ENCODE peak calls at places on chromosomes 12 and 14, in nine cellular contexts. Y, T, R, D, Q, X, I, C and J are unnamed samples.

GRCh38 chr14:77985235-77985634 is 184.9 kb upstream of the NRXN3 start:
- DNase-seq in Y (no peak), T (no peak), R (no peak), D (no peak), Q (no peak), X (no peak), I (peak; percentile 88), C (no peak), J (no peak)

GRCh38 chr14:60396718-60397343 is 89.0 kb downstream of the C14orf39 start:
- DNase-seq in Y (no peak), T (no peak), R (no peak), D (no peak), Q (no peak), X (no peak), I (peak; percentile 29), C (no peak), J (no peak)

GRCh38 chr14:102917469-102918211 is 4.8 kb upstream of the AMN start:
- DNase-seq in Y (peak; percentile 65), T (peak; percentile 62), R (peak; percentile 49), D (no peak), Q (peak; percentile 75), X (peak; percentile 64), I (no peak), C (no peak), J (peak; percentile 87)

GRCh38 chr12:9906888-9907287 is 25.3 kb downstream of the CLEC2A start:
- DNase-seq in Y (no peak), T (no peak), R (no peak), D (no peak), Q (no peak), X (no peak), I (no peak), C (no peak), J (no peak)

GRCh38 chr12:120529641-120530314 is 820 bp upstream of the COQ5 start:
- DNase-seq in Y (peak; percentile 61), T (peak; percentile 63), R (no peak), D (no peak), Q (peak; percentile 55), X (no peak), I (peak; percentile 42), C (peak; percentile 55), J (no peak)

GRCh38 chr14:23362200-23362599 is 2.8 kb downstream of the EFS start:
- DNase-seq in Y (no peak), T (no peak), R (no peak), D (no peak), Q (no peak), X (no peak), I (peak; percentile 22), C (no peak), J (no peak)

GRCh38 chr12:99810718-99811593 is 163.4 kb downstream of the GARIN6 start:
- DNase-seq in Y (no peak), T (peak; percentile 16), R (no peak), D (no peak), Q (no peak), X (no peak), I (peak; percentile 13), C (no peak), J (no peak)

GRCh38 chr14:54447231-54447692 is 6.1 kb upstream of the CNIH1 start:
- DNase-seq in Y (no peak), T (peak; percentile 69), R (no peak), D (no peak), Q (no peak), X (no peak), I (no peak), C (no peak), J (peak; percentile 89)

DNA sequence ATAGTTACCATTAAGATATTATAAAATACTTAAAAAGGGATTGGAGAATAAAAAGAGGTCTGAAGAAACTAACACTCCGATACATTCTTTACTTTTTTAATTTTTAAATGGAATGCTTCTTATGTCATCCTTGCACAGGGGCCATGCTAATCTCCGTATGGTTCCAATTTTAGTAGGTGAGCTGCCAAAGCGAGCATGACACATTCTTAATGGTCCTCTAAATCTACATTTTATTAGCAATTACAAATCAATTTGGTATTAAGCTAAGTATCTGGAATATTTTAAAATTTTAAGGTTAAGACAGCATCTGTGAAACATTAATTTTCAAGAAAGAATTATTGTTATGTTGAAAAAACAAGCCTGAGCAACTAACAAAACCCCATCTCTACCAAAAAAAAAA is 6.2 kb upstream of the ARID4A start:
- DNase-seq in Y (no peak), T (no peak), R (no peak), D (no peak), Q (no peak), X (no peak), I (no peak), C (no peak), J (no peak)
- H3K36me3 ChIP-seq in Y (peaks cover 19% of the 10 kb centered on the region), T (no peaks in the 10 kb centered on the region), R (peaks cover 80% of the 10 kb centered on the region), D (peaks cover 35% of the 10 kb centered on the region), Q (peaks cover 52% of the 10 kb centered on the region), X (peaks cover 51% of the 10 kb centered on the region), I (peaks cover 60% of the 10 kb centered on the region), C (peaks cover 16% of the 10 kb centered on the region), J (no peaks in the 10 kb centered on the region)

GRCh38 chr12:89464974-89465592 is 59.5 kb downstream of the GALNT4 start:
- DNase-seq in Y (no peak), T (no peak), R (no peak), D (no peak), Q (no peak), X (no peak), I (peak; percentile 61), C (no peak), J (no peak)

GRCh38 chr12:89461190-89461589 is 63.4 kb downstream of the GALNT4 start:
- DNase-seq in Y (no peak), T (no peak), R (no peak), D (no peak), Q (no peak), X (no peak), I (no peak), C (no peak), J (no peak)

GRCh38 chr12:89456565-89456964 is 68.0 kb downstream of the GALNT4 start:
- DNase-seq in Y (no peak), T (no peak), R (no peak), D (no peak), Q (no peak), X (no peak), I (no peak), C (no peak), J (no peak)

DNA sequence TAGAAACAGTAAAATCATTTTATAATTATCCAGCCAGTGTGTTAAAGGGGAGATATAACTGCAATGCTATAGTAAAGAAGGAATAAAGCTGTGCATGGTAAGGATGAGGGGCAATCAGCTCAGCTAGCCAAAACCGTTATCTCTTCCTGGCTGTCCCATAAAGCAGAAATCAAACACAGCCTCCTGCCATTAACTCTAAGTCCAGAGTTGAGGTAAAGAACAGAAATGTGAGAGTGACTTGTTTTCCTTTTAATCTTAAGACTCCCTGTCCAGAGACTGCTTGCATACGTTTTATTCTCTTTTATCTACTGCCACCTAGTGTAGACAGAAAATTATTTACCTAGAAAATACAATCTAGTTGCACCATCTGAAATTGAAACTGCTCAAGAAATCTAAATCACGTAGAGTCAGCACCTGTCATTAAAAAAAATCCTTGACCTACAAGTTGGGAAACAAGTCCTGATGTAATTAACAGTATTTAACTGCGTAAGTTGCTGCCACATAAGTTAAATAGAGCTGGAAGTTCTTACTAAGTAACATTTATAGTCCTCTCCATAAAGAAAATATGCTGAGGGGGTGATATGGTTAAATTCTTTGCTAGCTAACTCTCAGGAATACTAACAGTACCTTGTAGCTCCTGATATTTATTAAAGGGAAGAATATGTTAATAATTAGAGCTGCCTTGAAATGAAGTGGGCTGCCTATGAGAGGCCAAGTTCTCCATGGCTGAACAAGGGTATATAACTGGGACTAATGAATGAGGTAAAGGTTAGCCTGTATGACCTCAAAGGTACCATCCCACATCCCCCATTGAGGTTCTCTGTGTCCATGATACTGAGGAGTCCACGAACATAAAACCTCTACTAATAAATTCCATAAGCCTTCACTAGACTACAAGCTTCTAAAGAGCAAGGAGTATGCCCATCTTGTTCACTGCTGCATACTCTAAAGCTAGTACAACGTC is 62.7 kb downstream of the GALNT4 start:
- DNase-seq in Y (no peak), T (peak; percentile 65), R (no peak), D (no peak), Q (peak; percentile 65), X (no peak), I (peak; percentile 51), C (no peak), J (no peak)
- TF ChIP-seq CTCF in Y (no peak), T (peak; percentile 66), R (peak; percentile 50), D (peak; percentile 62), Q (peak; percentile 36), X (peak; percentile 86), I (peak; percentile 40), C (peak; percentile 16), J (no peak)

GRCh38 chr14:20435454-20436362 is at the start of gene KLHL33:
- DNase-seq in Y (no peak), T (no peak), R (no peak), D (no peak), Q (no peak), X (no peak), I (no peak), C (no peak), J (no peak)

GRCh38 chr14:20429801-20430669 is 5.9 kb downstream of the KLHL33 start:
- DNase-seq in Y (peak; percentile 64), T (no peak), R (no peak), D (peak; percentile 54), Q (no peak), X (no peak), I (no peak), C (peak; percentile 75), J (peak; percentile 73)

GRCh38 chr14:20436363-20436755 is 393 bp upstream of the KLHL33 start:
- DNase-seq in Y (no peak), T (no peak), R (no peak), D (no peak), Q (no peak), X (no peak), I (peak; percentile 29), C (no peak), J (no peak)

GRCh38 chr14:20438664-20439063 is 2.7 kb upstream of the KLHL33 start:
- DNase-seq in Y (no peak), T (no peak), R (no peak), D (no peak), Q (no peak), X (no peak), I (no peak), C (no peak), J (no peak)

GRCh38 chr14:20434701-20435453 is 1.1 kb downstream of the KLHL33 start:
- DNase-seq in Y (peak; percentile 53), T (no peak), R (peak; percentile 67), D (no peak), Q (no peak), X (no peak), I (no peak), C (peak; percentile 32), J (peak; percentile 43)
- H3K4me3 ChIP-seq in Y (no peak overlapping the region), T (no peak overlapping the region), R (peak overlapping the region; percentile 13), D (no peak overlapping the region), Q (no peak overlapping the region), X (no peak overlapping the region), I (peak overlapping the region; percentile 28), C (no peak overlapping the region), J (no peak overlapping the region)

GRCh38 chr12:45946435-45946834 is 43.9 kb downstream of the SCAF11 start:
- DNase-seq in Y (no peak), T (no peak), R (no peak), D (no peak), Q (no peak), X (no peak), I (no peak), C (no peak), J (no peak)

GRCh38 chr12:45939759-45940158 is 50.6 kb downstream of the SCAF11 start:
- DNase-seq in Y (no peak), T (no peak), R (no peak), D (no peak), Q (no peak), X (no peak), I (no peak), C (no peak), J (no peak)

GRCh38 chr12:45948546-45948945 is 41.8 kb downstream of the SCAF11 start:
- DNase-seq in Y (no peak), T (no peak), R (no peak), D (no peak), Q (no peak), X (no peak), I (no peak), C (no peak), J (no peak)

DNA sequence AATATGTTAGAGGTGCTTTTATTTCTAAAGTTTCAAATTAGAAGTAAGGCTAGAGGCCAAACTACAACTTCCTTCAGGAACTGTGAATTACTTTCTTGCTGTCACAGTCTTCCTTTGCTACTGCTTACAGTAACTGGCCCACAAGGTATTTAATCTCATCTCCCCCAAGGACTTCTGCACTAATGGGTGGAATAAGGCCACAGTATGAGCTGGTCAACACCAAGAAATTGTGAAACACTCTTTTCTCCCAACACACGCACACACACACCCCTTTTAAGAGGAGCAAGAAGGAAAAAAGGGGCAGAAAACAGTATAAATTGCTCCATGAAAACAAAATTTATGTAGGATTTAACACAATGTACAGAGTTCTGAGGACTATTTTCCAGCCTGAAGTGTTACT is 45.6 kb downstream of the SCAF11 start:
- DNase-seq in Y (no peak), T (no peak), R (no peak), D (no peak), Q (no peak), X (no peak), I (peak; percentile 59), C (no peak), J (no peak)
- H3K36me3 ChIP-seq in Y (peaks cover 14% of the 10 kb centered on the region), T (no peaks in the 10 kb centered on the region), R (peaks cover 90% of the 10 kb centered on the region), D (peaks cover 28% of the 10 kb centered on the region), Q (peaks cover 44% of the 10 kb centered on the region), X (peaks cover 36% of the 10 kb centered on the region), I (peaks cover 35% of the 10 kb centered on the region), C (peaks cover 9% of the 10 kb centered on the region), J (no peaks in the 10 kb centered on the region)